ENCODE peak calls at places on chromosomes 11 and 22, in four cellular contexts. A is Daoy; W is activated CD4-positive, alpha-beta T cell treated with anti-CD3 and anti-CD28 coated beads, Interleukin-2, amount 50 U/mL, for 24 hours; S is fibroblast of the aortic adventitia. D is an unnamed sample.

GRCh38 chr11:41074318-41074717 is 385.1 kb downstream of the LRRC4C start:
- DNase-seq in A (no peak), W (no peak), S (no peak), D (no peak)

GRCh38 chr11:2512431-2513407 is 67.9 kb downstream of the KCNQ1 start:
- DNase-seq in A (no peak), W (no peak), S (no peak), D (peak)

GRCh38 chr11:18578975-18579598 is 9.4 kb downstream of the UEVLD start:
- DNase-seq in A (no peak), W (no peak), S (no peak), D (peak)

GRCh38 chr22:45448431-45448830 is 34.9 kb downstream of the RIBC2 start:
- DNase-seq in A (no peak), W (no peak), S (peak), D (no peak)

GRCh38 chr11:100863080-100863581 is 176.0 kb downstream of the ARHGAP42 start:
- DNase-seq in A (peak), W (no peak), S (peak), D (no peak)

GRCh38 chr11:85029964-85030363 is 597.2 kb downstream of the DLG2 start:
- DNase-seq in A (no peak), W (no peak), S (no peak), D (no peak)

GRCh38 chr22:44329179-44329796 is 16.5 kb upstream of the SHISAL1 start:
- DNase-seq in A (peak), W (no peak), S (no peak), D (peak)

GRCh38 chr11:13668102-13668956 is at the start of gene FAR1:
- DNase-seq in A (peak), W (peak), S (peak), D (peak)

GRCh38 chr11:131942878-131943277 is 572.5 kb downstream of the NTM start:
- DNase-seq in A (no peak), W (no peak), S (no peak), D (no peak)

GRCh38 chr22:31250740-31251330 is 38.7 kb downstream of the LIMK2 start:
- DNase-seq in A (no peak), W (no peak), S (no peak), D (peak)

GRCh38 chr22:19821523-19822300 is 33.0 kb downstream of the GNB1L start:
- DNase-seq in A (no peak), W (no peak), S (no peak), D (peak)

GRCh38 chr11:126115820-126116319 is 53.2 kb upstream of the CDON start:
- DNase-seq in A (peak), W (no peak), S (peak), D (peak)